ENCODE peak calls at places on chromosome 2, in nine cellular contexts. G is NCI-H524; I is T-helper 2 cell; U is stimulated activated CD4-positive, alpha-beta T cell treated with anti-CD3 and anti-CD28 coated beads, Interleukin-1b, Interleukin-23, amount 100 ng/mL, for 4 hours; N is NCI-H748 treated with DMSO at 0.1 percent for 48 hours; Z is astrocyte of the spinal cord; T is choroid plexus epithelial cell; K is psoas muscle; O is NCI-H446. R is an unnamed sample.

GRCh38 chr2:236745420-236746210 is 176.0 kb downstream of the ACKR3 start:
- DNase-seq in G (peak), I (no peak), U (no peak), N (no peak), Z (peak), T (peak), K (no peak), O (no peak), R (no peak)

GRCh38 chr2:80256396-80257167 is 48.0 kb downstream of the LRRTM1 start:
- DNase-seq in G (peak), I (no peak), U (no peak), N (no peak), Z (no peak), T (no peak), K (no peak), O (no peak), R (no peak)

GRCh38 chr2:218631837-218632236 is 24.1 kb downstream of the PLCD4 start:
- DNase-seq in G (no peak), I (no peak), U (no peak), N (no peak), Z (peak), T (peak), K (no peak), O (no peak), R (no peak)

GRCh38 chr2:230925879-230926765 is 1.1 kb upstream of the GPR55 start:
- DNase-seq in G (no peak), I (no peak), U (no peak), N (no peak), Z (no peak), T (peak), K (no peak), O (no peak), R (no peak)

GRCh38 chr2:220272656-220273055 is 645.2 kb downstream of the SLC4A3 start:
- DNase-seq in G (no peak), I (no peak), U (no peak), N (no peak), Z (no peak), T (no peak), K (no peak), O (no peak), R (no peak)

GRCh38 chr2:231634412-231634811 is 41.7 kb downstream of the TEX44 start:
- DNase-seq in G (no peak), I (no peak), U (no peak), N (no peak), Z (no peak), T (no peak), K (no peak), O (no peak), R (no peak)

GRCh38 chr2:172655091-172655837 is 80.4 kb upstream of the RAPGEF4 start:
- DNase-seq in G (no peak), I (no peak), U (no peak), N (no peak), Z (peak), T (peak), K (no peak), O (no peak), R (no peak)

GRCh38 chr2:165357758-165358157 is 111.7 kb upstream of the CSRNP3 start:
- DNase-seq in G (no peak), I (no peak), U (no peak), N (no peak), Z (peak), T (peak), K (no peak), O (peak), R (no peak)

GRCh38 chr2:122028371-122029102 is 273.1 kb downstream of the TSN start:
- DNase-seq in G (no peak), I (no peak), U (no peak), N (no peak), Z (peak), T (peak), K (no peak), O (no peak), R (no peak)

GRCh38 chr2:19841918-19842693 is 59.7 kb downstream of the TTC32 start:
- DNase-seq in G (no peak), I (no peak), U (no peak), N (no peak), Z (no peak), T (no peak), K (no peak), O (no peak), R (no peak)

GRCh38 chr2:218691234-218691633 is 19.3 kb downstream of the STK36 start:
- DNase-seq in G (no peak), I (no peak), U (no peak), N (no peak), Z (peak), T (peak), K (no peak), O (no peak), R (no peak)